ENCODE peak calls at places on chromosomes 3 and 15, in five cellular contexts. M, D, Z, S and B are unnamed samples.

GRCh38 chr15:74312445-74313007 is 54.9 kb downstream of the CYP11A1 start:
- DNase-seq in M (peak), D (peak), Z (no peak), S (no peak), B (no peak)

GRCh38 chr15:47620960-47621681 is 96.2 kb upstream of the SEMA6D start:
- DNase-seq in M (no peak), D (no peak), Z (no peak), S (no peak), B (no peak)

GRCh38 chr3:100399341-100400071 is 1.4 kb downstream of the TOMM70 start:
- DNase-seq in M (no peak), D (peak), Z (peak), S (no peak), B (no peak)

GRCh38 chr15:65055201-65055870 is 10.1 kb downstream of the SLC51B start:
- DNase-seq in M (no peak), D (peak), Z (no peak), S (no peak), B (no peak)

GRCh38 chr15:39051931-39052705 is 487.5 kb upstream of the RASGRP1 start:
- DNase-seq in M (no peak), D (no peak), Z (no peak), S (no peak), B (no peak)

GRCh38 chr3:64594129-64594528 is 93.7 kb downstream of the ADAMTS9 start:
- DNase-seq in M (no peak), D (no peak), Z (no peak), S (no peak), B (no peak)

GRCh38 chr3:4805662-4806061 is 173.6 kb upstream of the BHLHE40 start:
- DNase-seq in M (no peak), D (no peak), Z (no peak), S (no peak), B (no peak)

GRCh38 chr3:144259267-144259666 is 287.6 kb downstream of the DIPK2A start:
- DNase-seq in M (no peak), D (no peak), Z (no peak), S (no peak), B (no peak)

GRCh38 chr3:5001135-5001534 is 21.9 kb downstream of the BHLHE40 start:
- DNase-seq in M (no peak), D (no peak), Z (no peak), S (no peak), B (no peak)

GRCh38 chr3:42741796-42742195 is 31.3 kb downstream of the CCDC13 start:
- DNase-seq in M (no peak), D (no peak), Z (no peak), S (no peak), B (no peak)

GRCh38 chr3:183252973-183253363 is at the start of gene B3GNT5:
- DNase-seq in M (peak), D (peak), Z (no peak), S (no peak), B (no peak)

GRCh38 chr3:193846569-193846968 is 253.6 kb downstream of the OPA1 start:
- DNase-seq in M (no peak), D (no peak), Z (no peak), S (no peak), B (no peak)

GRCh38 chr15:97944724-97945123 is 15.8 kb upstream of the ARRDC4 start:
- DNase-seq in M (no peak), D (no peak), Z (no peak), S (no peak), B (no peak)

DNA sequence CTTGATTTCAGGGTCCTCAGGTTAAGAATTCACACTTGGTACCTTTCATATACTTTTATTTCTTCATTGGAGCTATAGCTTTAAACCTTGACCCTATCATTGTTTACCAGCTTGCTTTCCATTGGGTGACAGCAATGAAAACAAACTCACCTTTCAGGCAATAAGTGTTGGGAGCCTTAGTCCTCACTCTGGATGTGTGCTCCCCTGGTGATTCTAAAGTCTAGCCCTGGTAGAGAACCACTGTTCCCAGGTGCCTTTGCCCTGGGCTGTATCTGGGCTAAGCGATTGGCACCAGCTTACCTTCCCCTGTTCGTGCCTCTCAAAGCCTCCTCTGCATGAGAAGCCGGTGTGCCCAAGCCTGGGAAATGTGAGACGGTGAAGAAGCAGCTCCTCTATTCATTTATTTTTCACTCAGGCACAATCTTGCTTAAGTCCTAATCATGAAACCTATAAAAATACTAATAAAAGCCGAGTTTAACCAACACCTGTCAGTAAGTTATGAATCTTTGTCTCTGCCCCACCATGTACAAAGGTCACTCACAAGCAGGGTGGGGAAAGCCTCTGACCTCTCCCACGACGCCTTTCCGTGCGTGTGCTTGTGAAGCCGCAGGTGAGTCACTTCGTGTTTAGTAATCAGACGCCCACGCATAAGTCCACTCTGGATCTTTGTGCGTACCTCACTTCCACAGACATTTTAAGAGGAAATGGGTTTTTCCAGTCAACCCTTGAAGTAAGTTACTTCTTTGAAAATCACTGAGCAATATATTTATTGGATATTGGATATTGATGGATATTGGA is 12.8 kb upstream of the ARRDC4 start:
- DNase-seq in M (no peak), D (no peak), Z (no peak), S (no peak), B (no peak)
- TF ChIP-seq GABPA in M (no peak), D (no peak), Z (no peak), S (no peak), B (no peak)

DNA sequence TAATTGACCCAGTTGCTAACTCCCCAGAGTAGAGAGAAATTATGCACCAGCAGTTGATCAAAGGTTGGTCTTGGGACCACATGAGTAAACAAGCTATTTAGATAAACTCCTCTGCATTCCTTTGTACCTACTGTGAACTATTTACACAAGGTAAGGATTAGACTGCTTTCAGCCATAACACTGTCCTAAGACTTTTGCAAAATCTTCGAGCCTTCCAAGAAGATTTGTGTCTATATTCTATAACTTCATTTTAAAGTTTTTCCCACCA is 108.5 kb upstream of the UNC13C start:
- DNase-seq in M (no peak), D (no peak), Z (peak), S (no peak), B (no peak)
- TF ChIP-seq GABPA in M (no peak), D (no peak), Z (no peak), S (no peak), B (no peak)

GRCh38 chr3:52195823-52196331 is 2.1 kb upstream of the ALAS1 start:
- DNase-seq in M (no peak), D (no peak), Z (peak), S (no peak), B (peak)
- TF ChIP-seq GABPA in M (no peak), D (no peak), Z (no peak), S (no peak), B (no peak)

DNA sequence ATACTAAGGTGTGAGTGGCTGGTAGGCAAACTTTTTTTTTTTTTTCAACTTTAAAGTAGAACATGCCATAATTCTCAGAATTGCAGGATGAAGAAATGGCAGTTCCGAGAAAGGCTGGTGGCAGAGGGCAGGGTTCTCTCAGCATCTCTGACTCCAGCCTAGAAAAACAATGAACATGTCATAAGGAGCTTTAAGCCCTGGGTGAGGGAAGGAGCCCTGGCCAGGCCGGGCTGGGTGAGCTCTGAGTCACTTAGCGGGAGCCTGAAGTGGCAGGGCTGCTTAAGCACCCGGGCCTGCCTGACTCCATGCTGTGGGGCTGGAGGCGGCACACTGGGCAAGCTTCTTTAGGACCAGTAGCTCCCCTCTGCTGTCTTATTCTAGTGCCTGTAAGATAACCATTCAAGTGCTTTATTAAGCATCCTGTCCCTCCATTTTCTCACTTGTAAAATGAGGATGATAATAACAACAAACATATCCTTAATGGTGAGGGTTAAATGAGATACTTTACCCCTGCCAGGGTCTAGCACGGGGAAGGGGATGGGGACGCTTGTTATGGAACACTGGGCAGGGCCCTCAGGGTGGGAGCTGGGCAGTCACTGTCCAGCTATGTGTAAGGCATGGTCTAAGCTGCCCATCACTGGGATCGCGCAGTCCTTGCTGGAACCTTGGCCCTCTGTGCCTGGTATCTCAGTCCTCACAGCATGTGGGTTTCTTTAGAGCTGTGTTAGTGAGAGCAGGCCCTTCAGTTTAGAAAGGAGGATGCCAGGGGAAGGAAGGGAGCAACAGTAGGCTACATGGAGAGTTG is 18.4 kb downstream of the SMAD6 start:
- DNase-seq in M (no peak), D (no peak), Z (no peak), S (no peak), B (no peak)
- TF ChIP-seq GABPA in M (no peak), D (no peak), Z (no peak), S (no peak), B (no peak)

DNA sequence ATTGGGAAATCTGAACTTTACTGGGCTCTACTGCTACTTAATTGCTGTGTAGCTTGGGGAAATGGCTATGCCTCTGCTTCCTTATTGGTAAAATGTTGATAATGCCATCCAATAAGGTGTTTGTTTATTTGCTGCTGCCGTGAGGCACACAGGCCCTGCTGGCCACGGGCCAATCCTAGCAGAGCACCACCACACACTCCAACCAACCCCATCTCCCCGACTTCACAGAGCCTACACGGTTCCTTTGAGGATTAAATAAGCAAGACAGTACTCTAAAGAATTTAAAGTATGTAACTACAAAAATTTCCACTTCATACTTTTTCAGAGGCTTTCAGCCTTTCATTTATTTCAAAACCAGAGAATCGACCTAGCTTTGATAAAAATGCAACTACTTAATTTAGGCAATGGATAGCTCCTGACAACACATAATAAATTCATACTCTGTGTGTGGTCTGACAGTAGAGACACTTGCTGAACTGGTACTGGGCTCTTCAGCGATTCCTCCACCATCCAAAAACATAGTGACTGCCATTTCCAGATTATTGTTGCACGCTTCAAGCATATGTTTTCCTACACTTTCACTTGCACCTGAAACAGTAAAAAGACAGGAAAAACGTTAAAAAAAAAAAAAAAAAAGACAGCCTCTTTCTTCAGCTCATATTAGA is 25.3 kb downstream of the UBXN7 start:
- DNase-seq in M (no peak), D (peak), Z (no peak), S (no peak), B (no peak)
- TF ChIP-seq GABPA in M (no peak), D (no peak), Z (no peak), S (no peak), B (no peak)

DNA sequence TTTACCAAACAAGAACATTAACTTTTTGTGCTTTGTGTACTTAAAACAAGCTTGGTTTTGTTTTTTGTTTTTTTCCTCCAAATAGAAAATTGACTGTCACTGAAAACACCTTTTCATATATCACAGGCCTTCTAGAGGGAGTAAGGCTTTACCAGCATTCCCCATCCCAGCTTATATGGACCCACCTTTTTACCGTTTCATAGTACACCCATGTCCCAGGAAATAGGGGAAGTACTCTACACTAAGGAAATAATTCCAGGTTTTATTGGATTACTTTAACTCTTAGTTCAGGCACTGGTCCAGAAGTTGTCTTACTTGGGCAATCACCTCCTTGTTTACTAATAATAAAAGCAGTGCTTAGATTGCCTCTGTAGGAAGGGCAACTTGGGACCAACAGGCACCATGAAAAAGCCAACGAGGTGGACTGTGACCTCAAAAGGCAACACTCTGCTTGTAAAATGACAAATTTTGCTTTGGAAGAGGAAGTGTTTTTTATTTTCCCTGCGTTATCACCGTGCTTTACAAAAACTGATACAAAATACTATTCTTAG is 26.2 kb downstream of the HMG20A start:
- DNase-seq in M (no peak), D (no peak), Z (no peak), S (no peak), B (no peak)
- TF ChIP-seq GABPA in M (no peak), D (no peak), Z (no peak), S (no peak), B (no peak)